ENCODE peak calls at places on chromosomes 7 and 10, in seven cellular contexts. J is activated CD4-positive, alpha-beta T cell treated with anti-CD3 and anti-CD28 coated beads for 1 hour; S is H9; H is KBM-7; P is foreskin fibroblast; A is Peyer's patch; Z is right lobe of liver. E is an unnamed sample.

GRCh38 chr10:81920213-81920829 is 45.3 kb downstream of the NRG3 start:
- DNase-seq in A (no peak), S (peak), J (no peak), Z (no peak), H (peak), P (no peak), E (no peak)

GRCh38 chr10:95567903-95568630 is 6.9 kb upstream of the SORBS1 start:
- DNase-seq in S (no peak), J (no peak), P (no peak), A (no peak), Z (no peak), H (peak), E (no peak)

GRCh38 chr7:141042222-141043193 is 27.8 kb upstream of the MRPS33 start:
- DNase-seq in P (no peak), H (no peak), Z (no peak), J (no peak), A (no peak), S (no peak), E (no peak)

GRCh38 chr10:72274213-72274729 is 547 bp downstream of the DDIT4 start:
- DNase-seq in J (no peak), H (no peak), Z (peak), S (no peak), P (no peak), A (peak), E (no peak)

GRCh38 chr7:93176961-93177580 is 28.9 kb upstream of the SAMD9L start:
- DNase-seq in A (no peak), P (no peak), J (no peak), S (no peak), Z (no peak), H (no peak), E (no peak)

GRCh38 chr10:6035101-6035834 is 26.9 kb downstream of the IL2RA start:
- DNase-seq in J (no peak), A (no peak), S (no peak), H (no peak), Z (no peak), P (no peak), E (no peak)

GRCh38 chr7:110448918-110449317 is 642.0 kb upstream of the LRRN3 start:
- DNase-seq in H (no peak), Z (no peak), P (no peak), S (no peak), A (no peak), J (no peak), E (no peak)

GRCh38 chr7:10412426-10413019 is 561.1 kb upstream of the PHF14 start:
- DNase-seq in P (no peak), J (no peak), Z (peak), H (peak), S (no peak), A (no peak), E (peak)

GRCh38 chr10:23314835-23315239 is 29.8 kb downstream of the C10orf67 start:
- DNase-seq in A (no peak), J (no peak), P (peak), S (no peak), Z (no peak), H (peak), E (peak)

GRCh38 chr7:113504142-113504541 is 385.8 kb upstream of the SMIM30 start:
- DNase-seq in J (no peak), H (no peak), S (no peak), Z (no peak), A (no peak), P (no peak), E (no peak)

GRCh38 chr7:99365318-99366141 is 9.0 kb upstream of the ARPC1B start:
- DNase-seq in Z (peak), P (no peak), H (peak), S (peak), J (peak), A (peak), E (no peak)

GRCh38 chr7:108561047-108561619 is 8.4 kb downstream of the THAP5 start:
- DNase-seq in P (no peak), A (no peak), H (no peak), J (no peak), Z (no peak), S (no peak), E (peak)

GRCh38 chr7:114949227-114949626 is 27.3 kb downstream of the MDFIC start:
- DNase-seq in S (no peak), A (no peak), J (no peak), H (no peak), Z (no peak), P (no peak), E (no peak)

GRCh38 chr10:68406111-68406814 is 814 bp downstream of the RUFY2 start:
- DNase-seq in S (peak), J (peak), H (peak), Z (peak), P (peak), A (peak), E (peak)

GRCh38 chr7:122618603-122619189 is 80.2 kb downstream of the RNF133 start:
- DNase-seq in Z (no peak), J (no peak), P (no peak), S (no peak), A (no peak), H (no peak), E (no peak)

GRCh38 chr10:80413152-80413996 is 5.0 kb downstream of the PRXL2A start:
- DNase-seq in H (no peak), Z (no peak), P (peak), S (no peak), J (no peak), A (no peak), E (no peak)

GRCh38 chr7:756928-757560 is 30.0 kb upstream of the PRKAR1B start:
- DNase-seq in Z (no peak), H (no peak), J (no peak), A (peak), P (no peak), S (no peak), E (no peak)

GRCh38 chr7:32023353-32023752 is 46.9 kb downstream of the PDE1C start:
- DNase-seq in P (no peak), J (no peak), H (no peak), A (no peak), Z (no peak), S (no peak), E (no peak)

GRCh38 chr7:116354171-116354545 is 143.8 kb downstream of the TES start:
- DNase-seq in P (no peak), J (no peak), S (no peak), Z (peak), A (no peak), H (no peak), E (peak)

GRCh38 chr10:97071491-97071890 is 114.3 kb downstream of the SLIT1 start:
- DNase-seq in S (no peak), Z (no peak), H (no peak), A (no peak), J (no peak), P (no peak), E (no peak)

GRCh38 chr7:55553087-55553345 is 19.3 kb downstream of the VOPP1 start:
- DNase-seq in S (no peak), J (no peak), Z (no peak), H (no peak), A (no peak), P (no peak), E (no peak)

GRCh38 chr10:99799613-99800012 is 17.2 kb downstream of the ABCC2 start:
- DNase-seq in Z (no peak), S (no peak), P (no peak), J (no peak), H (no peak), A (no peak), E (no peak)

GRCh38 chr10:47357131-47357582 is 9.0 kb downstream of the RBP3 start:
- DNase-seq in P (no peak), J (no peak), Z (no peak), H (no peak), A (no peak), S (no peak), E (no peak)

GRCh38 chr7:14341200-14341599 is 351.7 kb upstream of the ETV1 start:
- DNase-seq in J (no peak), A (no peak), H (no peak), P (no peak), S (no peak), Z (no peak), E (no peak)

GRCh38 chr7:136652635-136653370 is 215.6 kb upstream of the CHRM2 start:
- DNase-seq in S (no peak), Z (no peak), H (no peak), J (no peak), A (no peak), P (no peak), E (no peak)

GRCh38 chr7:31882187-31882586 is 188.0 kb downstream of the PDE1C start:
- DNase-seq in Z (no peak), H (no peak), P (no peak), S (peak), A (no peak), J (no peak), E (no peak)

GRCh38 chr10:120473593-120473992 is 16.6 kb downstream of the PLPP4 start:
- DNase-seq in H (no peak), J (no peak), Z (no peak), P (no peak), A (no peak), S (no peak), E (no peak)

GRCh38 chr7:32869716-32870115 is 21.8 kb downstream of the KBTBD2 start:
- DNase-seq in P (no peak), A (no peak), J (no peak), H (no peak), S (no peak), Z (no peak), E (no peak)

GRCh38 chr7:24896031-24896433 is 83.9 kb downstream of the OSBPL3 start:
- DNase-seq in J (no peak), P (no peak), A (no peak), Z (no peak), S (no peak), H (peak), E (no peak)

E was measured in stromal cell of bone marrow.